ENCODE peak calls at places on chromosome 11, in eight cellular contexts. K is brain microvascular endothelial cell, W is HTR-8/SVneo, R is heart right ventricle, B is T1000, Z is HCT116, A is B cell, L is dorsolateral prefrontal cortex. N is an unnamed sample.

GRCh38 chr11:85976525-85976924 is 92.4 kb downstream of the PICALM start:
- DNase-seq in K (no peak), W (no peak), R (no peak), B (no peak), Z (no peak), A (no peak), L (no peak), N (no peak)

GRCh38 chr11:44627911-44628729 is 62.7 kb downstream of the CD82 start:
- DNase-seq in K (no peak), W (peak; percentile 45), R (peak; percentile 83), B (no peak), Z (no peak), A (no peak), L (peak; percentile 91), N (peak; percentile 70)

GRCh38 chr11:64265176-64266160 is 14.1 kb downstream of the PLCB3 start:
- DNase-seq in K (no peak), W (no peak), R (no peak), B (no peak), Z (no peak), A (no peak), L (no peak), N (no peak)

GRCh38 chr11:108758458-108758857 is 93.6 kb downstream of the DDX10 start:
- DNase-seq in K (no peak), W (no peak), R (no peak), B (no peak), Z (no peak), A (no peak), L (no peak), N (no peak)

GRCh38 chr11:75966546-75967287 is 151.7 kb downstream of the UVRAG start:
- DNase-seq in K (peak; percentile 20), W (peak; percentile 48), R (no peak), B (peak; percentile 11), Z (peak; percentile 21), A (no peak), L (no peak), N (no peak)

GRCh38 chr11:84558085-84558905 is 1068.8 kb downstream of the DLG2 start:
- DNase-seq in K (peak; percentile 34), W (peak; percentile 26), R (peak; percentile 6), B (no peak), Z (peak; percentile 18), A (no peak), L (no peak), N (peak; percentile 30)

GRCh38 chr11:75468534-75469340 is 35.7 kb upstream of the KLHL35 start:
- DNase-seq in K (peak; percentile 72), W (no peak), R (peak; percentile 83), B (no peak), Z (no peak), A (no peak), L (no peak), N (no peak)

GRCh38 chr11:45811571-45812290 is 6.8 kb downstream of the SLC35C1 start:
- DNase-seq in K (no peak), W (no peak), R (no peak), B (no peak), Z (no peak), A (no peak), L (no peak), N (no peak)

GRCh38 chr11:107457205-107457557 is 444 bp downstream of the CWF19L2 start:
- DNase-seq in K (peak; percentile 1), W (peak; percentile 7), R (no peak), B (no peak), Z (no peak), A (no peak), L (no peak), N (no peak)

GRCh38 chr11:83007909-83008580 is 63.7 kb downstream of the RAB30 start:
- DNase-seq in K (peak; percentile 45), W (no peak), R (peak; percentile 73), B (no peak), Z (no peak), A (no peak), L (no peak), N (peak; percentile 69)

GRCh38 chr11:70715636-70716035 is 317.3 kb downstream of the CTTN start:
- DNase-seq in K (no peak), W (no peak), R (no peak), B (no peak), Z (no peak), A (no peak), L (no peak), N (no peak)

GRCh38 chr11:1853376-1854131 is 670 bp downstream of the LSP1 start:
- DNase-seq in K (no peak), W (no peak), R (no peak), B (no peak), Z (no peak), A (peak; percentile 52), L (no peak), N (no peak)

GRCh38 chr11:848988-849824 is 6.6 kb downstream of the TSPAN4 start:
- DNase-seq in K (no peak), W (no peak), R (no peak), B (no peak), Z (no peak), A (no peak), L (no peak), N (no peak)

GRCh38 chr11:57777969-57778317 is 16.3 kb downstream of the CTNND1 start:
- DNase-seq in K (peak; percentile 25), W (no peak), R (peak; percentile 47), B (no peak), Z (no peak), A (no peak), L (no peak), N (peak; percentile 69)

GRCh38 chr11:68927280-68928107 is 23.8 kb downstream of the IGHMBP2 start:
- DNase-seq in K (no peak), W (no peak), R (no peak), B (no peak), Z (no peak), A (peak; percentile 73), L (no peak), N (no peak)

GRCh38 chr11:12083380-12083779 is 27.0 kb upstream of the MICAL2 start:
- DNase-seq in K (no peak), W (no peak), R (no peak), B (no peak), Z (no peak), A (no peak), L (no peak), N (no peak)

GRCh38 chr11:126748097-126748756 is 252.3 kb downstream of the KIRREL3 start:
- DNase-seq in K (no peak), W (no peak), R (no peak), B (no peak), Z (no peak), A (no peak), L (no peak), N (no peak)